ENCODE peak calls at places on chromosomes 2 and 18, in four cellular contexts. One of them, this sample, is unnamed.

GRCh38 chr2:12498703-12499102 is 218.0 kb upstream of the TRIB2 start:
- DNase-seq in AG04450: no peak
- DNase-seq in fibroblast of villous mesenchyme: peak; percentile 55
- DNase-seq in fibroblast of the aortic adventitia: peak; percentile 60
- DNase-seq in this sample: peak; percentile 87

GRCh38 chr18:63107931-63108330 is 211.6 kb downstream of the BCL2 start:
- DNase-seq in AG04450: no peak
- DNase-seq in fibroblast of villous mesenchyme: no peak
- DNase-seq in fibroblast of the aortic adventitia: no peak
- DNase-seq in this sample: no peak

GRCh38 chr2:26011990-26012856 is 21.7 kb upstream of the RAB10 start:
- DNase-seq in AG04450: peak; percentile 47
- DNase-seq in fibroblast of villous mesenchyme: peak; percentile 79
- DNase-seq in fibroblast of the aortic adventitia: peak; percentile 52
- DNase-seq in this sample: peak; percentile 36

GRCh38 chr18:26981373-26982082 is 116.0 kb upstream of the AQP4 start:
- DNase-seq in AG04450: no peak
- DNase-seq in fibroblast of villous mesenchyme: no peak
- DNase-seq in fibroblast of the aortic adventitia: no peak
- DNase-seq in this sample: no peak

GRCh38 chr2:240898108-240898730 is 2.3 kb upstream of the MAB21L4 start:
- DNase-seq in AG04450: no peak
- DNase-seq in fibroblast of villous mesenchyme: no peak
- DNase-seq in fibroblast of the aortic adventitia: peak; percentile 22
- DNase-seq in this sample: no peak

GRCh38 chr2:17539596-17539992 is 902 bp upstream of the VSNL1 start:
- DNase-seq in AG04450: no peak
- DNase-seq in fibroblast of villous mesenchyme: peak; percentile 26
- DNase-seq in fibroblast of the aortic adventitia: peak; percentile 40
- DNase-seq in this sample: peak; percentile 11

GRCh38 chr2:155481141-155481540 is 782.6 kb downstream of the KCNJ3 start:
- DNase-seq in AG04450: no peak
- DNase-seq in fibroblast of villous mesenchyme: no peak
- DNase-seq in fibroblast of the aortic adventitia: no peak
- DNase-seq in this sample: no peak

GRCh38 chr2:202346180-202346579 is 29.9 kb upstream of the BMPR2 start:
- DNase-seq in AG04450: no peak
- DNase-seq in fibroblast of villous mesenchyme: no peak
- DNase-seq in fibroblast of the aortic adventitia: no peak
- DNase-seq in this sample: no peak

GRCh38 chr2:10909050-10909995 is 2.4 kb upstream of the KCNF1 start:
- DNase-seq in AG04450: no peak
- DNase-seq in fibroblast of villous mesenchyme: no peak
- DNase-seq in fibroblast of the aortic adventitia: no peak
- DNase-seq in this sample: no peak

GRCh38 chr18:22152093-22152492 is 17.3 kb upstream of the GATA6 start:
- DNase-seq in AG04450: no peak
- DNase-seq in fibroblast of villous mesenchyme: no peak
- DNase-seq in fibroblast of the aortic adventitia: no peak
- DNase-seq in this sample: no peak

GRCh38 chr2:170823800-170824153 is 7.1 kb downstream of the GAD1 start:
- DNase-seq in AG04450: no peak
- DNase-seq in fibroblast of villous mesenchyme: no peak
- DNase-seq in fibroblast of the aortic adventitia: no peak
- DNase-seq in this sample: no peak

GRCh38 chr2:209648714-209649113 is 122.9 kb upstream of the UNC80 start:
- DNase-seq in AG04450: no peak
- DNase-seq in fibroblast of villous mesenchyme: peak; percentile 23
- DNase-seq in fibroblast of the aortic adventitia: peak; percentile 68
- DNase-seq in this sample: peak; percentile 53

GRCh38 chr2:113124984-113125855 is 2.2 kb upstream of the IL1RN start:
- DNase-seq in AG04450: no peak
- DNase-seq in fibroblast of villous mesenchyme: peak; percentile 33
- DNase-seq in fibroblast of the aortic adventitia: no peak
- DNase-seq in this sample: peak; percentile 29

GRCh38 chr2:26384183-26384582 is 17.5 kb upstream of the DRC1 start:
- DNase-seq in AG04450: no peak
- DNase-seq in fibroblast of villous mesenchyme: no peak
- DNase-seq in fibroblast of the aortic adventitia: no peak
- DNase-seq in this sample: no peak

GRCh38 chr18:79597176-79598045 is 82.2 kb upstream of the CTDP1 start:
- DNase-seq in AG04450: no peak
- DNase-seq in fibroblast of villous mesenchyme: no peak
- DNase-seq in fibroblast of the aortic adventitia: no peak
- DNase-seq in this sample: no peak

GRCh38 chr18:8611916-8612576 is 2.8 kb downstream of the RAB12 start:
- DNase-seq in AG04450: no peak
- DNase-seq in fibroblast of villous mesenchyme: no peak
- DNase-seq in fibroblast of the aortic adventitia: no peak
- DNase-seq in this sample: no peak

GRCh38 chr2:65429799-65430514 is 2.4 kb downstream of the SPRED2 start:
- DNase-seq in AG04450: no peak
- DNase-seq in fibroblast of villous mesenchyme: no peak
- DNase-seq in fibroblast of the aortic adventitia: peak; percentile 33
- DNase-seq in this sample: no peak

GRCh38 chr2:8922431-8922830 is 81.1 kb downstream of the MBOAT2 start:
- DNase-seq in AG04450: no peak
- DNase-seq in fibroblast of villous mesenchyme: no peak
- DNase-seq in fibroblast of the aortic adventitia: no peak
- DNase-seq in this sample: no peak

GRCh38 chr2:222039821-222040220 is 259.0 kb downstream of the PAX3 start:
- DNase-seq in AG04450: no peak
- DNase-seq in fibroblast of villous mesenchyme: no peak
- DNase-seq in fibroblast of the aortic adventitia: no peak
- DNase-seq in this sample: no peak

GRCh38 chr2:240557101-240557751 is 562 bp downstream of the ANKMY1 start:
- DNase-seq in AG04450: no peak
- DNase-seq in fibroblast of villous mesenchyme: no peak
- DNase-seq in fibroblast of the aortic adventitia: no peak
- DNase-seq in this sample: no peak

GRCh38 chr2:30147715-30148611 is 1.2 kb downstream of the YPEL5 start:
- DNase-seq in AG04450: no peak
- DNase-seq in fibroblast of villous mesenchyme: peak; percentile 67
- DNase-seq in fibroblast of the aortic adventitia: peak; percentile 45
- DNase-seq in this sample: peak; percentile 34

GRCh38 chr18:68714356-68714706 is 577 bp downstream of the TMX3 start:
- DNase-seq in AG04450: no peak
- DNase-seq in fibroblast of villous mesenchyme: peak; percentile 30
- DNase-seq in fibroblast of the aortic adventitia: no peak
- DNase-seq in this sample: no peak

GRCh38 chr2:12714391-12715221 is 2.1 kb upstream of the TRIB2 start:
- DNase-seq in AG04450: no peak
- DNase-seq in fibroblast of villous mesenchyme: peak; percentile 23
- DNase-seq in fibroblast of the aortic adventitia: peak; percentile 61
- DNase-seq in this sample: peak; percentile 56

GRCh38 chr2:216888907-216889622 is 29.2 kb upstream of the TNP1 start:
- DNase-seq in AG04450: no peak
- DNase-seq in fibroblast of villous mesenchyme: no peak
- DNase-seq in fibroblast of the aortic adventitia: no peak
- DNase-seq in this sample: no peak

GRCh38 chr2:10097352-10098148 is 17.3 kb upstream of the CYS1 start:
- DNase-seq in AG04450: no peak
- DNase-seq in fibroblast of villous mesenchyme: peak; percentile 56
- DNase-seq in fibroblast of the aortic adventitia: peak; percentile 61
- DNase-seq in this sample: peak; percentile 53

GRCh38 chr2:232502901-232503791 is 15.5 kb upstream of the ECEL1 start:
- DNase-seq in AG04450: no peak
- DNase-seq in fibroblast of villous mesenchyme: peak; percentile 29
- DNase-seq in fibroblast of the aortic adventitia: peak; percentile 24
- DNase-seq in this sample: peak; percentile 42

GRCh38 chr2:73987109-73987947 is 2.6 kb downstream of the TET3 start:
- DNase-seq in AG04450: no peak
- DNase-seq in fibroblast of villous mesenchyme: peak; percentile 53
- DNase-seq in fibroblast of the aortic adventitia: no peak
- DNase-seq in this sample: no peak

GRCh38 chr2:73984922-73985317 is 210 bp downstream of the TET3 start:
- DNase-seq in AG04450: no peak
- DNase-seq in fibroblast of villous mesenchyme: no peak
- DNase-seq in fibroblast of the aortic adventitia: no peak
- DNase-seq in this sample: no peak

GRCh38 chr2:73984203-73984921 is at the start of gene TET3:
- DNase-seq in AG04450: no peak
- DNase-seq in fibroblast of villous mesenchyme: no peak
- DNase-seq in fibroblast of the aortic adventitia: no peak
- DNase-seq in this sample: no peak

GRCh38 chr2:73986085-73986680 is 1.5 kb downstream of the TET3 start:
- DNase-seq in AG04450: no peak
- DNase-seq in fibroblast of villous mesenchyme: no peak
- DNase-seq in fibroblast of the aortic adventitia: no peak
- DNase-seq in this sample: no peak

DNA sequence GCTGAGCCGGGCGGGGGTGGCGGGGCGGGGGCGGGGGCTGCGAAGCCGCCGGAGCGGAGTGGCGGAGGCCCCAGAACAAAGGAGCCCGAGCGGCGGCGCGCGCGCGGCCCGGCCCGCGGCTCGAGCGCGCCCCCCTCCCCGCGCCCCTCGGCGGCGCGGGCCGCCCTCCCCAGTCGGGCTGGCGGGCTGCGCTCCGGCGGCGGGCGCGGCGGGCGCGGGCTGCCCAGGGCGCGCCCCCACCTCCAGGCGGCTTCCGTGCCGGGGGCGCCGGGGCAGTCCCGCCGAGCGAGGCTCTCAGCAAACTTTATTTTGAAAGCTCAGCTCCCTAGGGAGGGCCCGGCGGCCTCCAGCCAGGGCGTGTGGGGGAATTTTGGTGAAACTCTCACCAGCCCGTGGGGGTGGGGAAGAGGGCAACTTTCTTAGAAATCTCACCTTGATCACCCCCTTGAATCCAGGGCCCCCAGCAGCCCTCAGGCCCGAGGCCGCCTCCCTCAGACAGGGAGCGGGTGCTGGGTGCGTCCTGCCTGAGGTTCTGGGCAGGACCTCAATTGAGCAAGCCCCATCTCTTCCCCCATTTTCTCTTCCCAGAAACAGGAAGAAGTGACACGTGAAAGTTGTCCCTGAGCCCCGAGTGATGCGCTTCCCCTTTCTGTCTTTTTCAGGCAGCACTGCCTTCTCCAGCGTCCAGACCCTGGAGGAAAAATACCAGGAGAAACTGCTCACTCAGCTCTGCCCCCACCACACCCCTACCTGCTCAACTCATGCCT is 791 bp downstream of the TET3 start:
- DNase-seq in AG04450: no peak
- DNase-seq in fibroblast of villous mesenchyme: no peak
- DNase-seq in fibroblast of the aortic adventitia: no peak
- DNase-seq in this sample: no peak
- H3K4me3 ChIP-seq in AG04450: peak overlapping the region; percentile 66
- H3K4me3 ChIP-seq in fibroblast of villous mesenchyme: peak overlapping the region; percentile 64
- H3K4me3 ChIP-seq in fibroblast of the aortic adventitia: peak overlapping the region; percentile 64
- H3K4me3 ChIP-seq in this sample: peak overlapping the region; percentile 52

GRCh38 chr2:100294162-100294497 is 28.2 kb downstream of the LONRF2 start:
- DNase-seq in AG04450: no peak
- DNase-seq in fibroblast of villous mesenchyme: no peak
- DNase-seq in fibroblast of the aortic adventitia: no peak
- DNase-seq in this sample: no peak

GRCh38 chr2:100290718-100291151 is 31.6 kb downstream of the LONRF2 start:
- DNase-seq in AG04450: no peak
- DNase-seq in fibroblast of villous mesenchyme: no peak
- DNase-seq in fibroblast of the aortic adventitia: no peak
- DNase-seq in this sample: no peak

GRCh38 chr2:100293341-100294161 is 28.8 kb downstream of the LONRF2 start:
- DNase-seq in AG04450: no peak
- DNase-seq in fibroblast of villous mesenchyme: no peak
- DNase-seq in fibroblast of the aortic adventitia: no peak
- DNase-seq in this sample: peak; percentile 10

GRCh38 chr2:100291152-100291970 is 30.9 kb downstream of the LONRF2 start:
- DNase-seq in AG04450: peak; percentile 92
- DNase-seq in fibroblast of villous mesenchyme: peak; percentile 98
- DNase-seq in fibroblast of the aortic adventitia: peak; percentile 98
- DNase-seq in this sample: peak; percentile 98

GRCh38 chr2:100292022-100292580 is 30.2 kb downstream of the LONRF2 start:
- DNase-seq in AG04450: peak; percentile 83
- DNase-seq in fibroblast of villous mesenchyme: peak; percentile 96
- DNase-seq in fibroblast of the aortic adventitia: peak; percentile 94
- DNase-seq in this sample: peak; percentile 87
- TF ChIP-seq CTCF in AG04450: peak; percentile 21
- TF ChIP-seq CTCF in fibroblast of villous mesenchyme: peak; percentile 28
- TF ChIP-seq CTCF in fibroblast of the aortic adventitia: peak; percentile 19
- TF ChIP-seq CTCF in this sample: peak; percentile 10

DNA sequence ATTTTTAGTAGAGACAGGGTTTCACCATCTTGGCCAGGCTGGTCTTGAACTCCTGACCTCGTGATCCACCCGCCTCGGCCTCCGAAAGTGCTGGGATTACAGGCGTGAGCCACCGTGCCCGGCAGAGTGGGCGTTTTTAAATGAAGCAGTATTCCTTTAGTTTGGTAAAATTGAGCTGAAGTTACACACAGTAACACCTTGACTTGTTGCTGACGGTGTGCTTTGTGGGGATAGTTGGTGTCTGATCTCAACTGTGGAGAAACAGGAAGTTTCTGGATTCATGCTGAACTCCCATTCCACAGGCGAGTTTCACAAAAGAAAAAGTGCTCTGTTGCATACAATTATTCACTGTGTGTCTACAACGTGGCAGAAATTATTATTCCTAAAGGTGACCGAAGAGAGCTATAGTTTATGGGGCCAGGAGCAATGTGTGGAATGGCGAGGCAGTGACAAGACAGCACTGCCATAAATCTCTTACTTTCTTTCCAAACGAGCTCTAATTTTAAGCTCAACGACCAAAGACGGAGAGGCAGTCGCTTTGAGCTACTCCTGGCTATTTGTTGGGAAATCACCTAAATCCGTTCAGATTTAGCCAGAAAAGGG is 480 bp upstream of the CABYR start:
- DNase-seq in AG04450: no peak
- DNase-seq in fibroblast of villous mesenchyme: no peak
- DNase-seq in fibroblast of the aortic adventitia: no peak
- DNase-seq in this sample: peak; percentile 24
- H3K4me3 ChIP-seq in AG04450: peak overlapping the region; percentile 62
- H3K4me3 ChIP-seq in fibroblast of villous mesenchyme: peak overlapping the region; percentile 58
- H3K4me3 ChIP-seq in fibroblast of the aortic adventitia: peak overlapping the region; percentile 76
- H3K4me3 ChIP-seq in this sample: peak overlapping the region; percentile 78

DNA sequence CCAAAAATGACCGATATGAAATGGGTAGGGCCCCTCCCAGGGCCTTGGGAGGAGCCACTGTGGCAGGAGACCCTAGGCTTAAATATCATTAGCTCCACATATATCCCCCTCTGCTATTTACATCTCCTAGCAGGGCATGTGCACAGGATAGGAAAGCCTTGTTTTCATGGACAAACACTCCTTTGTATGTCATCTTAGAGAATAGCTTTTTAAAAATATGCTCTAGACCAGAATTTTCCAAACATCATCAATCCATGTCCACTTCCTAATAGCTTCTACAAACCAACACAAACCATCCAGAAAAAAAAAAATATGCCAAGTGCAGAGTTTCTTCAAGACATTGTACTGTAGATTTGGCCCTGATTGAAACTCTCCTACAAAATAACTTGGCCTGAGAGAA is 10.8 kb downstream of the DAPL1 start:
- DNase-seq in AG04450: no peak
- DNase-seq in fibroblast of villous mesenchyme: no peak
- DNase-seq in fibroblast of the aortic adventitia: no peak
- DNase-seq in this sample: no peak
- TF ChIP-seq CTCF in AG04450: no peak
- TF ChIP-seq CTCF in fibroblast of villous mesenchyme: no peak
- TF ChIP-seq CTCF in fibroblast of the aortic adventitia: no peak
- TF ChIP-seq CTCF in this sample: no peak

This sample was measured in fibroblast of mammary gland.